ENCODE peak calls at places on chromosomes 2 and 18, in seven cellular contexts. Z is GM13977; S is left lobe of liver; E is CD8-positive, alpha-beta memory T cell; P is COR-L47; I is activated CD8-positive, alpha-beta memory T cell treated with anti-CD3 and anti-CD28 coated beads for 48 hours; D is T-helper 9 cell. H is an unnamed sample.

GRCh38 chr2:196066794-196067382 is 1.7 kb downstream of the DNAH7 start:
- DNase-seq in E (no peak), Z (peak; percentile 44), D (no peak), S (no peak), I (no peak), P (peak; percentile 20), H (no peak)

GRCh38 chr2:96103388-96103705 is 13.0 kb downstream of the ADRA2B start:
- DNase-seq in P (no peak), S (peak; percentile 40), E (no peak), I (no peak), D (no peak), Z (no peak), H (no peak)

GRCh38 chr2:12717191-12717987 is 653 bp downstream of the TRIB2 start:
- DNase-seq in D (peak; percentile 52), P (peak; percentile 83), Z (peak; percentile 73), I (no peak), S (peak; percentile 84), E (peak; percentile 79), H (peak; percentile 18)

GRCh38 chr2:195782156-195782555 is 125.1 kb downstream of the SLC39A10 start:
- DNase-seq in I (no peak), Z (no peak), P (no peak), D (no peak), S (no peak), E (no peak), H (no peak)

GRCh38 chr2:217510790-217511291 is 492.0 kb downstream of the TNS1 start:
- DNase-seq in Z (peak; percentile 77), E (no peak), S (peak; percentile 50), P (peak; percentile 79), I (no peak), D (no peak), H (peak; percentile 2)

GRCh38 chr2:54404270-54404669 is 51.9 kb upstream of the SPTBN1 start:
- DNase-seq in E (no peak), Z (no peak), D (no peak), I (no peak), S (no peak), P (no peak), H (no peak)

GRCh38 chr18:79625924-79626561 is 53.6 kb upstream of the CTDP1 start:
- DNase-seq in E (peak; percentile 22), S (no peak), Z (no peak), P (no peak), I (no peak), D (no peak), H (no peak)

GRCh38 chr2:235324324-235324723 is 169.5 kb upstream of the AGAP1 start:
- DNase-seq in I (no peak), D (no peak), Z (no peak), P (no peak), S (no peak), E (no peak), H (no peak)

GRCh38 chr2:231399046-231399852 is 3.7 kb downstream of the B3GNT7 start:
- DNase-seq in P (no peak), Z (no peak), S (no peak), E (no peak), I (no peak), D (no peak), H (no peak)

GRCh38 chr18:70288851-70289328 is at the start of gene SOCS6:
- DNase-seq in S (peak; percentile 72), E (no peak), D (peak; percentile 2), P (peak; percentile 34), Z (peak; percentile 88), I (no peak), H (peak; percentile 36)

GRCh38 chr2:43114210-43114609 is 112.2 kb downstream of the ZFP36L2 start:
- DNase-seq in Z (no peak), I (no peak), E (no peak), P (no peak), S (no peak), D (no peak), H (no peak)

GRCh38 chr2:203687161-203687560 is 19.3 kb upstream of the CD28 start:
- DNase-seq in E (no peak), Z (no peak), D (no peak), S (no peak), I (no peak), P (no peak), H (no peak)

GRCh38 chr2:197867630-197868029 is 63.2 kb downstream of the PLCL1 start:
- DNase-seq in S (no peak), D (no peak), Z (no peak), P (no peak), E (no peak), I (no peak), H (no peak)

GRCh38 chr2:187050409-187050998 is 201.5 kb upstream of the ZSWIM2 start:
- DNase-seq in S (no peak), Z (no peak), P (no peak), E (no peak), I (no peak), D (no peak), H (no peak)

GRCh38 chr2:232368311-232368731 is 10.2 kb upstream of the ALPP start:
- DNase-seq in D (no peak), E (peak; percentile 21), S (peak; percentile 38), Z (no peak), P (no peak), I (no peak), H (no peak)

GRCh38 chr2:106701134-106701994 is 184.6 kb downstream of the ST6GAL2 start:
- DNase-seq in E (no peak), D (no peak), S (no peak), P (peak; percentile 61), I (no peak), Z (no peak), H (no peak)

GRCh38 chr2:12742891-12743290 is 26.2 kb downstream of the TRIB2 start:
- DNase-seq in P (no peak), S (no peak), I (no peak), D (no peak), E (no peak), Z (no peak), H (no peak)

GRCh38 chr2:102005989-102006885 is 14.5 kb downstream of the IL1R2 start:
- DNase-seq in E (no peak), P (peak; percentile 9), Z (peak; percentile 60), I (no peak), D (no peak), S (no peak), H (no peak)

GRCh38 chr18:48888681-48889080 is 62.1 kb downstream of the SMAD7 start:
- DNase-seq in P (no peak), S (no peak), I (no peak), E (no peak), D (no peak), Z (no peak), H (no peak)

GRCh38 chr2:235505210-235505741 is 11.4 kb downstream of the AGAP1 start:
- DNase-seq in D (no peak), I (no peak), P (no peak), Z (no peak), E (no peak), S (peak; percentile 75), H (no peak)

GRCh38 chr18:23673725-23674124 is 11.0 kb upstream of the ANKRD29 start:
- DNase-seq in S (no peak), E (no peak), D (no peak), Z (no peak), I (no peak), P (no peak), H (no peak)

GRCh38 chr2:159366538-159366937 is 80.0 kb upstream of the WDSUB1 start:
- DNase-seq in E (no peak), I (no peak), S (no peak), Z (no peak), P (no peak), D (no peak), H (no peak)

GRCh38 chr2:128277961-128278681 is 40.5 kb downstream of the HS6ST1 start:
- DNase-seq in I (no peak), S (peak; percentile 37), Z (no peak), P (no peak), E (peak; percentile 21), D (no peak), H (no peak)

GRCh38 chr2:24893934-24894333 is 26.1 kb downstream of the ADCY3 start:
- DNase-seq in Z (no peak), P (no peak), E (no peak), D (no peak), S (no peak), I (no peak), H (no peak)

GRCh38 chr2:166304656-166305055 is 71.1 kb downstream of the SCN9A start:
- DNase-seq in S (no peak), Z (no peak), I (no peak), D (no peak), E (no peak), P (no peak), H (no peak)

GRCh38 chr2:102063360-102063947 is 71.7 kb downstream of the IL1R2 start:
- DNase-seq in S (no peak), E (no peak), P (no peak), Z (no peak), D (no peak), I (no peak), H (no peak)

GRCh38 chr2:219575566-219576504 is 3.7 kb downstream of the INHA start:
- DNase-seq in P (no peak), Z (no peak), S (no peak), I (no peak), D (no peak), E (no peak), H (no peak)

GRCh38 chr18:48663931-48664847 is 125.4 kb downstream of the CTIF start:
- DNase-seq in Z (peak; percentile 74), S (peak; percentile 80), P (peak; percentile 29), D (peak; percentile 56), E (peak; percentile 61), I (no peak), H (no peak)

GRCh38 chr18:63518178-63519012 is 23.8 kb upstream of the SERPINB12 start:
- DNase-seq in P (peak; percentile 85), D (peak; percentile 26), S (peak; percentile 51), Z (peak; percentile 44), I (no peak), E (peak; percentile 67), H (no peak)